ENCODE peak calls at places on chromosomes 3 and 15, in seven cellular contexts. I is putamen; E is GM13977; H is nucleus accumbens; D is HL-60; K is iris pigment epithelial cell; T is stimulated activated CD8-positive, alpha-beta memory T cell treated with anti-CD3 and anti-CD28 coated beads, Interleukin-7, amount 100 ng/mL, for 1 hour. W is an unnamed sample.

GRCh38 chr15:35867371-35867770 is 321.4 kb upstream of the DPH6 start:
- DNase-seq in I (no peak), E (no peak), H (no peak), D (no peak), K (peak; percentile 50), T (no peak), W (no peak)

GRCh38 chr3:9111349-9112265 is 137.8 kb downstream of the SRGAP3 start:
- DNase-seq in I (no peak), E (no peak), H (no peak), D (no peak), K (no peak), T (no peak), W (no peak)

GRCh38 chr15:65512807-65513416 is 4.6 kb downstream of the DPP8 start:
- DNase-seq in I (peak; percentile 67), E (no peak), H (no peak), D (no peak), K (no peak), T (no peak), W (no peak)

GRCh38 chr3:69738291-69738690 is 973 bp upstream of the MITF start:
- DNase-seq in I (peak; percentile 3), E (no peak), H (no peak), D (no peak), K (peak; percentile 32), T (no peak), W (no peak)

GRCh38 chr3:124260206-124260915 is 268.4 kb upstream of the ROPN1 start:
- DNase-seq in I (no peak), E (no peak), H (no peak), D (no peak), K (peak; percentile 82), T (no peak), W (no peak)

GRCh38 chr3:135752851-135753250 is 212.7 kb upstream of the PPP2R3A start:
- DNase-seq in I (no peak), E (no peak), H (no peak), D (no peak), K (no peak), T (no peak), W (no peak)

GRCh38 chr3:53744351-53744750 is 101.9 kb downstream of the CHDH start:
- DNase-seq in I (no peak), E (no peak), H (no peak), D (no peak), K (no peak), T (no peak), W (no peak)

GRCh38 chr15:95162967-95163531 is 931.7 kb downstream of the MCTP2 start:
- DNase-seq in I (no peak), E (no peak), H (no peak), D (no peak), K (peak; percentile 94), T (no peak), W (no peak)

GRCh38 chr15:23074684-23075083 is 35.3 kb upstream of the TUBGCP5 start:
- DNase-seq in I (no peak), E (no peak), H (no peak), D (peak; percentile 69), K (peak; percentile 24), T (no peak), W (no peak)

GRCh38 chr15:57061281-57061680 is 142.8 kb downstream of the TCF12 start:
- DNase-seq in I (no peak), E (no peak), H (no peak), D (no peak), K (no peak), T (no peak), W (no peak)

GRCh38 chr3:46660543-46661523 is 32.6 kb downstream of the ALS2CL start:
- DNase-seq in I (no peak), E (peak; percentile 7), H (no peak), D (no peak), K (no peak), T (no peak), W (no peak)

GRCh38 chr3:30470566-30470965 is 135.8 kb upstream of the TGFBR2 start:
- DNase-seq in I (no peak), E (no peak), H (no peak), D (no peak), K (peak; percentile 33), T (no peak), W (no peak)

GRCh38 chr3:99751649-99752048 is 66.0 kb upstream of the CMSS1 start:
- DNase-seq in I (no peak), E (no peak), H (no peak), D (no peak), K (peak; percentile 84), T (no peak), W (no peak)

GRCh38 chr3:138092023-138092422 is 23.4 kb downstream of the DZIP1L start:
- DNase-seq in I (no peak), E (no peak), H (no peak), D (no peak), K (peak; percentile 90), T (no peak), W (no peak)

GRCh38 chr15:88878720-88879184 is 16.6 kb downstream of the HAPLN3 start:
- DNase-seq in I (no peak), E (peak; percentile 82), H (no peak), D (no peak), K (peak; percentile 36), T (no peak), W (no peak)

GRCh38 chr3:9913601-9914000 is 3.3 kb upstream of the IL17RC start:
- DNase-seq in I (no peak), E (no peak), H (no peak), D (no peak), K (no peak), T (no peak), W (no peak)

GRCh38 chr3:46559030-46559704 is 6.9 kb downstream of the LRRC2 start:
- DNase-seq in I (no peak), E (no peak), H (no peak), D (no peak), K (no peak), T (no peak), W (no peak)

GRCh38 chr3:18988619-18989229 is 159.6 kb upstream of the KCNH8 start:
- DNase-seq in I (peak; percentile 42), E (peak; percentile 30), H (no peak), D (no peak), K (peak; percentile 4), T (no peak), W (no peak)

GRCh38 chr3:158791259-158791920 is 10.5 kb upstream of the MFSD1 start:
- DNase-seq in I (peak; percentile 59), E (peak; percentile 27), H (no peak), D (peak; percentile 68), K (peak; percentile 89), T (no peak), W (peak; percentile 57)

GRCh38 chr15:63402498-63403253 is 21.0 kb upstream of the CA12 start:
- DNase-seq in I (peak; percentile 25), E (peak; percentile 52), H (no peak), D (no peak), K (peak; percentile 34), T (no peak), W (no peak)

GRCh38 chr3:132284006-132284405 is 33.2 kb upstream of the ACP3 start:
- DNase-seq in I (no peak), E (no peak), H (no peak), D (no peak), K (no peak), T (no peak), W (no peak)

GRCh38 chr15:92029767-92030166 is 176.3 kb downstream of the SLCO3A1 start:
- DNase-seq in I (no peak), E (no peak), H (no peak), D (no peak), K (no peak), T (no peak), W (no peak)

GRCh38 chr3:129663045-129663446 is 56.6 kb upstream of the PLXND1 start:
- DNase-seq in I (no peak), E (no peak), H (no peak), D (no peak), K (no peak), T (no peak), W (no peak)

GRCh38 chr3:139204756-139205155 is 139.1 kb upstream of the MRPS22 start:
- DNase-seq in I (no peak), E (no peak), H (no peak), D (no peak), K (peak; percentile 33), T (no peak), W (no peak)

GRCh38 chr15:33675246-33675645 is 293.1 kb upstream of the CHRM5 start:
- DNase-seq in I (no peak), E (peak; percentile 55), H (no peak), D (no peak), K (peak; percentile 25), T (no peak), W (peak; percentile 13)

GRCh38 chr3:9932843-9933560 is 632 bp upstream of the CRELD1 start:
- DNase-seq in I (peak; percentile 69), E (peak; percentile 88), H (peak; percentile 58), D (peak; percentile 69), K (peak; percentile 82), T (peak; percentile 75), W (peak; percentile 63)

GRCh38 chr3:10845839-10846656 is 30.0 kb downstream of the SLC6A11 start:
- DNase-seq in I (peak; percentile 17), E (peak; percentile 48), H (no peak), D (no peak), K (no peak), T (no peak), W (no peak)

GRCh38 chr3:195540031-195540430 is 3.1 kb downstream of the PPP1R2 start:
- DNase-seq in I (no peak), E (no peak), H (no peak), D (no peak), K (no peak), T (no peak), W (no peak)

GRCh38 chr15:35692256-35692867 is 146.4 kb upstream of the DPH6 start:
- DNase-seq in I (no peak), E (no peak), H (no peak), D (no peak), K (peak; percentile 50), T (no peak), W (no peak)

GRCh38 chr3:139718415-139718814 is 40.6 kb upstream of the NMNAT3 start:
- DNase-seq in I (no peak), E (no peak), H (no peak), D (no peak), K (peak; percentile 38), T (no peak), W (no peak)

GRCh38 chr3:123287962-123288302 is 86.2 kb downstream of the SEC22A start:
- DNase-seq in I (no peak), E (no peak), H (no peak), D (no peak), K (no peak), T (no peak), W (no peak)